ENCODE peak calls at places on chromosomes 7 and 10, in eight cellular contexts. V is choroid plexus epithelial cell, H is epithelial cell of proximal tubule, D is pancreas, L is left ventricle myocardium inferior, M is cardiac muscle cell, X is heart right ventricle, A is astrocyte of the spinal cord. K is an unnamed sample.
A peak's percentile ranks its signal among the peaks of the same experiment; 100 is the strongest.

GRCh38 chr7:143351060-143351459 is 11.5 kb downstream of the FAM131B start:
- DNase-seq in V (no peak), H (no peak), D (no peak), L (no peak), M (no peak), X (no peak), A (no peak), K (no peak)

GRCh38 chr10:132096223-132096622 is 30.5 kb downstream of the JAKMIP3 start:
- DNase-seq in V (peak; percentile 37), H (no peak), D (no peak), L (no peak), M (no peak), X (no peak), A (peak; percentile 3), K (peak; percentile 20)

GRCh38 chr7:127809285-127809702 is 157.3 kb downstream of the SND1 start:
- DNase-seq in V (peak; percentile 54), H (peak; percentile 45), D (no peak), L (no peak), M (peak; percentile 35), X (no peak), A (peak; percentile 41), K (peak; percentile 95)

GRCh38 chr10:1033601-1034000 is 7.9 kb upstream of the IDI2 start:
- DNase-seq in V (no peak), H (no peak), D (no peak), L (no peak), M (no peak), X (no peak), A (no peak), K (no peak)

GRCh38 chr10:126904807-126905686 is at the start of gene DOCK1:
- DNase-seq in V (peak; percentile 67), H (no peak), D (peak; percentile 70), L (peak; percentile 72), M (peak; percentile 83), X (peak; percentile 73), A (peak; percentile 69), K (peak; percentile 80)

GRCh38 chr10:20406607-20407188 is 490.4 kb downstream of the NEBL start:
- DNase-seq in V (no peak), H (no peak), D (no peak), L (no peak), M (no peak), X (no peak), A (no peak), K (no peak)

GRCh38 chr7:100855515-100855914 is 3.0 kb downstream of the SLC12A9 start:
- DNase-seq in V (no peak), H (no peak), D (no peak), L (no peak), M (no peak), X (no peak), A (no peak), K (no peak)

GRCh38 chr10:123555616-123556015 is 110.5 kb upstream of the GPR26 start:
- DNase-seq in V (no peak), H (no peak), D (no peak), L (no peak), M (no peak), X (no peak), A (no peak), K (no peak)

GRCh38 chr7:112887-113286 is 79.5 kb upstream of the FAM20C start:
- DNase-seq in V (no peak), H (no peak), D (no peak), L (no peak), M (no peak), X (no peak), A (no peak), K (peak; percentile 61)

GRCh38 chr10:79347226-79347893 is at the start of gene PPIF:
- DNase-seq in V (peak; percentile 96), H (no peak), D (peak; percentile 93), L (peak; percentile 96), M (peak; percentile 97), X (peak; percentile 96), A (peak; percentile 93), K (peak; percentile 92)

GRCh38 chr10:133249094-133249780 is 11.6 kb downstream of the VENTX start:
- DNase-seq in V (no peak), H (no peak), D (no peak), L (no peak), M (no peak), X (no peak), A (no peak), K (no peak)
- TF ChIP-seq CTCF in V (no peak), H (no peak), D (no peak), L (no peak), M (no peak), X (no peak), A (no peak), K (no peak)

GRCh38 chr7:7765422-7765821 is 47.0 kb upstream of the RPA3 start:
- DNase-seq in V (no peak), H (no peak), D (no peak), L (no peak), M (no peak), X (no peak), A (no peak), K (peak; percentile 84)

GRCh38 chr7:7761340-7761973 is 43.0 kb upstream of the RPA3 start:
- DNase-seq in V (peak; percentile 82), H (no peak), D (no peak), L (no peak), M (no peak), X (no peak), A (peak; percentile 78), K (peak; percentile 68)

GRCh38 chr7:7766671-7767070 is 48.3 kb upstream of the RPA3 start:
- DNase-seq in V (peak; percentile 53), H (no peak), D (no peak), L (no peak), M (no peak), X (no peak), A (no peak), K (no peak)

GRCh38 chr7:7764515-7765138 is 46.2 kb upstream of the RPA3 start:
- DNase-seq in V (no peak), H (no peak), D (no peak), L (no peak), M (no peak), X (no peak), A (no peak), K (peak; percentile 54)

DNA sequence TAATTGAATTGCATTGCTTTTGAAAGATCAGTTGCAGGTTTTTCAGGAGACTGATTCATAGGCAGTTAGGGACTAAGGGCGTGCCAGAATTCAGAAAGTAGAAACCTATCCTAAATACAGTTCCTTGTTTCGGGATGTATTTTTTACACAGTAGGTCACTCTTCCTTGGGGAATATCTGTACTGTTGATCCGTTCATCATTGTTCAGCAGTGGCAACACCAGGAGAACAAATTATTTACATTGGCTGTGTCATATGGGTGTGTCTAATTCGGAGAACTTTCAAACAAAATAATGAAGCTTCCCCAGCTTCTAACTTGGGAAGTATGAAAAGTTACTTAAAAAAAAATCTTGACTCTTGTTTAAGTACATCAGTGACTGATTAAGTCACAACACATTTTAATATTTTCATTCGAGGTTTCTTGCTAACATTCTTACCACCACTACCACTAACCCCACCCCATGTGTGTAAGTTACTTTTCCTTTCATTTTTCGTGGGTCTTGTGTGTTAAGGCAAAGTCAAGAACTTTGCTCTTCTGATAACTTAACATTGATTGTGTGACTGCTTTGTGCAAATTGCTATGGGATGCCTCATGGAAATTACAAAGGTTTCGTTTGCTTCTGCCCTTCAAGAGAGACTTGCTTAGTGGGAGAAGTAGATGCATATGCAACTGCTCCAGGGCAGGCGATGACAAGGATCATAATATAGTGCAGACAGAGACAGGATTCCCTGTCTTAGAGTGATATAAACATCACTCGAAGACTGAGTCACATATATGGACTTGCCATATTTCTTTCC is 43.8 kb upstream of the RPA3 start:
- DNase-seq in V (peak; percentile 78), H (no peak), D (no peak), L (no peak), M (no peak), X (no peak), A (peak; percentile 58), K (peak; percentile 90)
- H3K4me3 ChIP-seq in V (peak overlapping the region; percentile 53), H (no peak overlapping the region), D (no peak overlapping the region), L (peak overlapping the region; percentile 62), M (no peak overlapping the region), X (peak overlapping the region; percentile 39), A (peak overlapping the region; percentile 39), K (peak overlapping the region; percentile 49)

GRCh38 chr7:116788542-116789197 is 73.7 kb upstream of the CAPZA2 start:
- DNase-seq in V (no peak), H (no peak), D (no peak), L (no peak), M (no peak), X (no peak), A (no peak), K (no peak)

GRCh38 chr7:116784647-116785046 is 77.7 kb upstream of the CAPZA2 start:
- DNase-seq in V (no peak), H (no peak), D (no peak), L (no peak), M (no peak), X (no peak), A (no peak), K (no peak)

GRCh38 chr7:116785851-116786250 is 76.5 kb upstream of the CAPZA2 start:
- DNase-seq in V (no peak), H (no peak), D (no peak), L (no peak), M (no peak), X (no peak), A (no peak), K (no peak)

GRCh38 chr7:116787881-116788280 is 74.5 kb upstream of the CAPZA2 start:
- DNase-seq in V (no peak), H (no peak), D (no peak), L (no peak), M (no peak), X (no peak), A (no peak), K (no peak)

DNA sequence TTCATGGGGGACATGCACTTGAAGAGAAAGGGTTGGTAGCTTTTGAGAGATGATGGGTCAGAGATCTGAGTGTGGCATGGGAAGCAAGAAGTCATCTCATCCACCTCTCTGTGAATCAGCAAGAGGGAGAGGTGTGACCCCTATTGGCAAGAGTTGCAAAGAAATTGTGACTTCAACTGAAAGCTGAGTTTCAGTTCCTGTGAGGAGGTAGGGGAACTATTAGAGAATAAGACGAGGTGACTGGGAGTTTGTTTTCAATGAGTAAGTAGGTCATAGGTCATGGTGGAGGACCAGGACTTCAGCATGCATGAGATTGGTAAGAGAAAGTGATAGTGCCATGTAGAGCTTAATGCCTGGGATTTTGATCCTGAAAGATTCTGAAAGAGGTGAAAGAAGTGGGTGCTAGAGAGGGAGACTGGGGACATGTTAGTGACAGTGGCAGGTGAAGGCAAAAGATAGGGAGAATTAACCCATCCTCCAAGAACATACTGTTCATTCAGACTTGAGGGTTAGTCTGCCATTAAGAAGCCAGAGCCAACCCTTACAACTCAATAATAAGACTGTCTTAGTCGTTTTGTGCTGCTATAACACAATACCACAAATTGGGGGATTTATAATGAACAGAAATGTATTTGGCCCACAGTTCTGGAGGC is 75.5 kb upstream of the CAPZA2 start:
- DNase-seq in V (peak; percentile 73), H (no peak), D (no peak), L (no peak), M (peak; percentile 13), X (no peak), A (peak; percentile 55), K (peak; percentile 69)
- TF ChIP-seq CTCF in V (peak; percentile 72), H (peak; percentile 57), D (peak; percentile 21), L (peak; percentile 52), M (peak; percentile 37), X (no peak), A (peak; percentile 52), K (no peak)

DNA sequence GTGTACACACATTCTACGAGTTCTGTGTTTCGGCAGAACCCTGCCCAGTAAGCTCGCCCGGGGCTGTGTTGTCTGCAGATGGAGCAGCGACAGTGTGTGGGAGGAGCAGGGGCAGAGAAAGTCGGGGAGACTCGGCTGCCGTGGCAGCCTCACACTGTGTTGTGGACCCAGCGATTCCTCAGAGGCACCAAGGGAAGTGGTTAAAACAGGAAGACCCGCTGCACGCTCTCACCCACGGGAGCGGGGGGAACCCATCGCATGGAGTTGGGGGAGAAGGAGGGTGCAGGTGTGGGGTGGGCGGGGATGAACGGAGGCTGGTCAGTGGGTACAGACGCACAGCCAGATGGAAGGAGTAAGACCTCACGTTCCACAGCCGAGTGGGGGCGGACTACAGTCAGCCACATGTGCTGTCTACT is 250.2 kb downstream of the ELFN1 start:
- DNase-seq in V (no peak), H (no peak), D (no peak), L (no peak), M (no peak), X (peak; percentile 14), A (no peak), K (no peak)
- H3K4me3 ChIP-seq in V (no peak overlapping the region), H (no peak overlapping the region), D (no peak overlapping the region), L (no peak overlapping the region), M (no peak overlapping the region), X (no peak overlapping the region), A (no peak overlapping the region), K (no peak overlapping the region)